ENCODE peak calls at places on chromosomes 6 and 20, in four cellular contexts. L is K562, O is mammary epithelial cell, G is DND-41. N is an unnamed sample.

GRCh38 chr20:31667315-31668285 is 29.9 kb downstream of the COX4I2 start:
- DNase-seq in O (no peak), G (no peak), L (no peak), N (peak; percentile 75)

GRCh38 chr6:141848029-141848890 is 284.5 kb upstream of the GJE1 start:
- DNase-seq in G (peak; percentile 43), L (no peak), O (peak; percentile 32), N (no peak)

GRCh38 chr6:41464481-41464880 is 81.7 kb upstream of the FOXP4 start:
- DNase-seq in G (no peak), L (no peak), O (no peak), N (no peak)

GRCh38 chr6:132084811-132085509 is 133.8 kb upstream of the CCN2 start:
- DNase-seq in L (no peak), O (peak; percentile 69), G (no peak), N (no peak)

GRCh38 chr6:115415378-115415777 is 645.3 kb downstream of the FRK start:
- DNase-seq in L (no peak), O (no peak), G (no peak), N (no peak)

GRCh38 chr20:41142241-41142640 is 4.9 kb downstream of the PLCG1 start:
- DNase-seq in O (no peak), G (peak; percentile 40), L (no peak), N (no peak)

GRCh38 chr6:161554883-161555282 is 281.0 kb upstream of the AGPAT4 start:
- DNase-seq in G (no peak), O (no peak), L (no peak), N (no peak)

GRCh38 chr6:129189266-129189665 is 306.3 kb downstream of the LAMA2 start:
- DNase-seq in L (no peak), G (no peak), O (no peak), N (no peak)

GRCh38 chr20:36097751-36098151 is 56.8 kb upstream of the EPB41L1 start:
- DNase-seq in O (no peak), G (no peak), L (no peak), N (peak; percentile 53)

GRCh38 chr6:11711644-11711993 is 67.0 kb downstream of the ADTRP start:
- DNase-seq in O (no peak), G (no peak), L (no peak), N (no peak)

GRCh38 chr6:140174509-140174908 is 800.1 kb upstream of the CITED2 start:
- DNase-seq in L (no peak), O (peak; percentile 98), G (no peak), N (no peak)

GRCh38 chr6:147126618-147127022 is 77.6 kb upstream of the STXBP5 start:
- DNase-seq in G (no peak), O (no peak), L (peak; percentile 47), N (no peak)

GRCh38 chr6:30885481-30885998 is 1.2 kb downstream of the DDR1 start:
- DNase-seq in O (peak; percentile 82), G (no peak), L (no peak), N (no peak)

GRCh38 chr6:90406957-90407356 is 110.3 kb upstream of the BACH2 start:
- DNase-seq in L (no peak), O (peak; percentile 76), G (no peak), N (no peak)

GRCh38 chr6:120157873-120158272 is 808.3 kb upstream of the MAN1A1 start:
- DNase-seq in L (no peak), O (no peak), G (no peak), N (no peak)

GRCh38 chr6:130593200-130593599 is 227.4 kb downstream of the TMEM200A start:
- DNase-seq in G (no peak), L (no peak), O (no peak), N (no peak)

GRCh38 chr6:150712502-150713252 is 113.0 kb downstream of the PLEKHG1 start:
- DNase-seq in L (no peak), O (peak; percentile 30), G (no peak), N (no peak)

GRCh38 chr20:57210911-57211280 is 55.5 kb downstream of the BMP7 start:
- DNase-seq in L (no peak), O (no peak), G (no peak), N (no peak)

GRCh38 chr6:3870528-3870925 is 21.4 kb downstream of the FAM50B start:
- DNase-seq in G (no peak), O (no peak), L (no peak), N (no peak)

GRCh38 chr20:39048000-39048696 is 86.0 kb downstream of the DHX35 start:
- DNase-seq in G (peak; percentile 70), O (peak; percentile 56), L (peak; percentile 82), N (peak; percentile 85)

GRCh38 chr6:148608211-148608951 is 138.4 kb upstream of the UST start:
- DNase-seq in G (no peak), O (peak; percentile 30), L (no peak), N (peak; percentile 50)

GRCh38 chr20:19729672-19730071 is 28.4 kb upstream of the RIN2 start:
- DNase-seq in G (no peak), O (no peak), L (no peak), N (no peak)

GRCh38 chr20:35021063-35021462 is 65.4 kb downstream of the MYH7B start:
- DNase-seq in G (peak; percentile 1), O (no peak), L (no peak), N (no peak)

GRCh38 chr6:98824163-98824906 is 10.0 kb upstream of the POU3F2 start:
- DNase-seq in O (no peak), G (no peak), L (no peak), N (no peak)

GRCh38 chr6:41917528-41917927 is 3.4 kb downstream of the MED20 start:
- DNase-seq in L (no peak), O (peak; percentile 88), G (no peak), N (peak; percentile 15)

GRCh38 chr6:35294308-35294945 is 3.2 kb upstream of the DEF6 start:
- DNase-seq in G (peak; percentile 59), L (peak; percentile 76), O (peak; percentile 34), N (peak; percentile 81)

GRCh38 chr6:35486005-35486925 is 10.6 kb downstream of the TEAD3 start:
- DNase-seq in G (no peak), O (peak; percentile 98), L (no peak), N (no peak)

GRCh38 chr6:19603716-19604115 is 233.5 kb upstream of the ID4 start:
- DNase-seq in O (no peak), L (no peak), G (no peak), N (no peak)

GRCh38 chr20:42484790-42485365 is 704.8 kb downstream of the PTPRT start:
- DNase-seq in L (no peak), O (no peak), G (no peak), N (no peak)

GRCh38 chr6:120077489-120077888 is 727.9 kb upstream of the MAN1A1 start:
- DNase-seq in L (no peak), O (peak; percentile 8), G (no peak), N (no peak)

GRCh38 chr20:25284131-25284601 is 36.3 kb downstream of the PYGB start:
- DNase-seq in G (no peak), O (no peak), L (no peak), N (no peak)

GRCh38 chr20:25285091-25285647 is 37.3 kb downstream of the PYGB start:
- DNase-seq in G (no peak), L (no peak), O (no peak), N (no peak)

GRCh38 chr20:25282034-25282781 is 34.3 kb downstream of the PYGB start:
- DNase-seq in L (no peak), O (no peak), G (no peak), N (no peak)

GRCh38 chr20:25282796-25283195 is 34.9 kb downstream of the PYGB start:
- DNase-seq in L (no peak), G (no peak), O (no peak), N (no peak)

GRCh38 chr20:25283221-25283951 is 35.5 kb downstream of the PYGB start:
- DNase-seq in L (no peak), G (no peak), O (no peak), N (no peak)
- H3K27ac ChIP-seq in L (no peak overlapping the region), G (no peak overlapping the region), O (no peak overlapping the region), N (no peak overlapping the region)

DNA sequence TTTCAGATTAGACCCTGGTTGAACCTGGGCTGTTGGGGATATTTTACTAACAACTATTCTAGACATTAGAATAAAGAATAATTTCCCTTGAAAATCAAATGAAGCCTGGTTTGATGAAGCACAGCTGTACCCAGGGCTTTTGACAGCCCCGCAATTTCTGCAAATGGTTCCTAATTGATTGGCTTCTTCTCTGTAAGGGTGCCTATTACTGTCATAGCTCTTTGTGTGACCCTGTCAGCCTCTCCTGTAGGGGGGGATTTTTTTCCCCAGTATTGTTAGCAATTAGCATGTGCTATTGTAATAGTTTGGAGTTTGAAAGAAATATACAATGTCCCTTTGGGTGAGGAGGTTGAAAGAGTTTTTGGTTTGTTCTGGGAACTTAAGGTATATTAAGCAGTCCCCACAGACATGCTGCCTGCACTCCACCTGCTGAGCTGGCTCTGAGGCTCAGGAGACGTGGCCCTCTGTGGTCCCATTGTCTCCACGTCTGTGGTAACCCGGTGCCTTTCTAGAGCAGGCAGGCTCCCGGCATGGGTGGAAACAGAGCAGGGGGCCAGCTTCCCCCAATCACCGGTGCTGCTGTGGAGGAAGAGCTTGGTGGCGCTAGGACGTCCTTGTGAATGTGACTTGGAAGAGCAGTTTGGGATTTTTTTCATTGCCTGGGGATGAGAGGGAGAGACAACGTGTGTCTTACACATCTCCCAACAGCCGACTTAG is 47.3 kb upstream of the CLDN20 start:
- DNase-seq in G (no peak), O (no peak), L (no peak), N (no peak)
- H2AFZ ChIP-seq in G (no peak overlapping the region), O (no peak overlapping the region), L (no peak overlapping the region), N (no peak overlapping the region)

GRCh38 chr6:134374486-134374885 is 56.6 kb upstream of the SGK1 start:
- DNase-seq in G (no peak), O (peak; percentile 70), L (no peak), N (no peak)
- H3K27ac ChIP-seq in G (no peak overlapping the region), O (peak overlapping the region; percentile 45), L (no peak overlapping the region), N (no peak overlapping the region)

DNA sequence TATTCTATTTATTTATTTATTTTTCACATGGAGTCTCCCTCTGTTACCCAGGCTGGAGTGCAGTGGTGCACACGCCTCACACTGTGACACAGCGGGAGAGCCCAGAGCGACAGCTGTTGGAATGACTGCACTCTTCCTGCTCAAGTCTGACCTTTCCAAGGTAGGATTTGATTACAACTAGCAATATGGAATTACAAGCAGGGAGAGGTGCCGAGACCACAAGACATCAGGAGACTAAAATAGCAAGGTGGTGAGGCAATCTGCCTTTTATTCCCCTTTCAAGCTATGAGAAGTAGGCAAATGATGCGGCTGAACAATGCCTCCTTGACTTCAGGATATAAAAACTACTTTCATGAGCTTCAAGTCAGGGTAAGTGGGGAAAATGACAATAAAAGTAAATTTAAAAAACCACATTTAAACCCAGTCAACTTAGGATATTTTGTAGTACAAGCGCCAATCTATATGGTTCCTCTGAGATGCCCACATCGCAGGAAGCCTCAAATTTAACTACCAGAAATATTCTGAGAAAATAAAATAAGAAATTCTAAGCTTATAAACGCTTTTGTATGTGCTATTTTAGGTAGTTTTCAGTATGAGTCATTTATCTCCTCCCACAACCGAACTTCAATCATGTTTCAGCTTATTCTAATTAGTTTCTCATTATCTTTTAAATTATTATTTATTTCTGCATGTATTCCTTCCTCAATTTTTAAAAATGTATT is 146.9 kb upstream of the SGK1 start:
- DNase-seq in L (no peak), G (no peak), O (peak; percentile 93), N (no peak)
- H2AFZ ChIP-seq in L (no peak overlapping the region), G (no peak overlapping the region), O (peak overlapping the region; percentile 32), N (no peak overlapping the region)

N was measured in Karpas-422.